ENCODE peak calls at places on chromosomes 3 and 15, in ten cellular contexts. U, J, G, C, Q, F, L, I, P and X are unnamed samples.

GRCh38 chr3:184275961-184276910 is at the start of gene ECE2:
- DNase-seq in U (no peak), J (no peak), G (no peak), C (no peak), Q (no peak), F (no peak), L (no peak), I (peak), P (no peak), X (no peak)

GRCh38 chr3:128572644-128573105 is 77.9 kb downstream of the RPN1 start:
- DNase-seq in U (no peak), J (no peak), G (no peak), C (no peak), Q (no peak), F (no peak), L (no peak), I (no peak), P (no peak), X (no peak)

GRCh38 chr15:82081904-82082810 is 36.3 kb upstream of the MEX3B start:
- DNase-seq in U (no peak), J (no peak), G (peak), C (no peak), Q (no peak), F (no peak), L (no peak), I (no peak), P (no peak), X (no peak)

GRCh38 chr3:141243295-141243707 is 11.7 kb downstream of the PXYLP1 start:
- DNase-seq in U (no peak), J (peak), G (peak), C (no peak), Q (no peak), F (no peak), L (no peak), I (no peak), P (no peak), X (no peak)

GRCh38 chr3:149270180-149270579 is 48.6 kb upstream of the CP start:
- DNase-seq in U (no peak), J (no peak), G (peak), C (no peak), Q (no peak), F (no peak), L (no peak), I (no peak), P (no peak), X (no peak)

GRCh38 chr3:36124118-36124796 is 256.0 kb upstream of the STAC start:
- DNase-seq in U (no peak), J (no peak), G (peak), C (no peak), Q (no peak), F (no peak), L (peak), I (no peak), P (no peak), X (no peak)

GRCh38 chr3:45715945-45716344 is 26.7 kb downstream of the SACM1L start:
- DNase-seq in U (no peak), J (no peak), G (peak), C (no peak), Q (no peak), F (no peak), L (no peak), I (no peak), P (no peak), X (no peak)

GRCh38 chr3:54917172-54917571 is 10.7 kb downstream of the LRTM1 start:
- DNase-seq in U (no peak), J (no peak), G (peak), C (no peak), Q (no peak), F (no peak), L (no peak), I (no peak), P (no peak), X (no peak)

GRCh38 chr3:67699877-67700276 is 45.5 kb upstream of the SUCLG2 start:
- DNase-seq in U (no peak), J (no peak), G (no peak), C (no peak), Q (no peak), F (no peak), L (no peak), I (no peak), P (no peak), X (no peak)

GRCh38 chr3:71721721-71722157 is 3.5 kb downstream of the EIF4E3 start:
- DNase-seq in U (no peak), J (no peak), G (no peak), C (no peak), Q (no peak), F (no peak), L (no peak), I (no peak), P (no peak), X (no peak)

GRCh38 chr3:98531622-98532274 is at the start of gene GPR15:
- DNase-seq in U (no peak), J (no peak), G (no peak), C (no peak), Q (no peak), F (no peak), L (no peak), I (no peak), P (no peak), X (no peak)
- TF ChIP-seq POLR2A in U (no peak), J (no peak), G (no peak), C (no peak), Q (no peak), F (no peak), L (no peak), I (no peak), P (no peak), X (no peak)

DNA sequence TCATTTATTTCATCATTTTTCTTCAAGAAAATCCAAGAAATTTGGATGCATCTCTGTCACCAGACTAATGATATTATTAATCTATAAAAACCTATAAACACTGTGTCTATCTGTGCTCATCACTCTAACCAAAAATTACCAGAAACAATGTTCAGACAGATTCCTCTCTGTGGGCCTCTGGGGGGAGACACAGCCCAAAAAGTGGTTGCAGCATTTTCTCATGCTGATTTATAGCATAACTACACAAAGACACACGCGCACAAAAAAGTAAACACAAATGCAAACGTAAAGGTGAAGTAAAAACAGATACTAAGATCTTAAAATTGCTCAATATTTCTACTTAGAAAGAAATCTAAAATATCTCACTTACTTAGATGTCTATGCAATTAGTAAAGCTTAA is 976.0 kb downstream of the GBE1 start:
- DNase-seq in U (no peak), J (no peak), G (no peak), C (no peak), Q (no peak), F (no peak), L (no peak), I (no peak), P (no peak), X (no peak)
- TF ChIP-seq CTCF in U (no peak), J (no peak), G (no peak), C (no peak), Q (no peak), F (no peak), L (no peak), I (no peak), P (no peak), X (no peak)

DNA sequence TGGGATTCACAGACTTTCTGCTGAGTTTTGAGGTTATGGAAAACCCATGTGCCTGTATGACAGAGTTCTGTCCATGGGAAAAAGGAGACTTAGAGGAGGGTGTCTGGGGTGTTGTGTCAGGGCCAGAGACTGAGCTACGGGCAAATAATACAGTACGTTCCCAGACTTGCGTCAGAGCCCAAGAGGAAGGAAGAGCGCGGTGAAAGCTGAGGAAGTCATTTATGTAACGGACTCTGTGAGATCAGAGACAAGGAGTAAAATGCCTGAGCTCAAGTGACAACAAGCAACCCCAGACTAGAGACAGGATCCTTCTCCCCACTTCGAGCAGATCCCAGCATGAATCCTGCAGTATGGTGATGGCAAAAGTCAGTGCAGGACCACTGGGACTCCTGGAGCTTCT is 368.6 kb upstream of the MCTP2 start:
- DNase-seq in U (no peak), J (no peak), G (no peak), C (no peak), Q (no peak), F (no peak), L (peak), I (no peak), P (peak), X (peak)
- H3K4me3 ChIP-seq in U (no peak), J (no peak), G (no peak), C (no peak), Q (no peak), F (no peak), L (no peak), I (no peak), P (no peak), X (no peak)

DNA sequence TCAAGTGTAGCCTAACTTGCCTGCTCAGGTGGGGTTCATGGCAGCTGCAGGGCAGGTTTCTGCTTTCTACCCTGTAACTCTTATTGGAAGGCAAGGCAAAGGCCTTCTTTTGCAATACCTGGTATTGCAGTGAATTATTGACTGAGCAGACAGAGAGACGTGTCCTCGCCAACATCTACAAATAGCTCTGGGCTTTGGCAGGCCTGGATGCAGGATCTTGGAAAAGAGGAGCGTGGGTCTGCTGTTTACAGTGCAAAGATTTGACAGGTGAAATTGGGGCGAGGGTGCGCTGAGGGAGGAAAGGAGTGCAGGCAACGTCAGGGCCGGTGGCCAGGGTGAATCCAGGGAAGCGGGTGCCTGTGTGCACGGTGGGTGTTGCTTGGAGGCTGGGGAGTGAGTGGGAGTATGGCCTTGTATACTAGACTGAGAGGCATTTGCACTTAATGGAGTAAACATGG is 44.5 kb downstream of the ST6GAL1 start:
- DNase-seq in U (peak), J (no peak), G (no peak), C (no peak), Q (no peak), F (no peak), L (no peak), I (no peak), P (no peak), X (no peak)
- TF ChIP-seq POLR2A in U (no peak), J (no peak), G (no peak), C (no peak), Q (no peak), F (no peak), L (no peak), I (no peak), P (no peak), X (no peak)

GRCh38 chr3:134300520-134300919 is 49.9 kb upstream of the RYK start:
- DNase-seq in U (no peak), J (no peak), G (no peak), C (no peak), Q (no peak), F (no peak), L (no peak), I (no peak), P (no peak), X (no peak)
- TF ChIP-seq CTCF in U (no peak), J (no peak), G (peak), C (no peak), Q (no peak), F (no peak), L (no peak), I (no peak), P (no peak), X (no peak)

GRCh38 chr15:63446260-63446659 is 58.1 kb upstream of the USP3 start:
- DNase-seq in U (no peak), J (no peak), G (no peak), C (no peak), Q (no peak), F (no peak), L (no peak), I (no peak), P (no peak), X (no peak)
- H3K4me3 ChIP-seq in U (no peak), J (no peak), G (no peak), C (no peak), Q (no peak), F (no peak), L (no peak), I (no peak), P (no peak), X (no peak)

GRCh38 chr15:90664650-90665287 is 52.4 kb upstream of the BLM start:
- DNase-seq in U (peak), J (no peak), G (peak), C (no peak), Q (peak), F (no peak), L (peak), I (peak), P (peak), X (peak)

GRCh38 chr15:90666135-90666909 is 50.8 kb upstream of the BLM start:
- DNase-seq in U (no peak), J (no peak), G (no peak), C (no peak), Q (no peak), F (no peak), L (no peak), I (no peak), P (no peak), X (no peak)

GRCh38 chr15:90667063-90667754 is 49.9 kb upstream of the BLM start:
- DNase-seq in U (no peak), J (no peak), G (no peak), C (no peak), Q (no peak), F (no peak), L (no peak), I (no peak), P (no peak), X (no peak)

GRCh38 chr15:90660195-90660995 is 56.8 kb upstream of the BLM start:
- DNase-seq in U (peak), J (no peak), G (peak), C (peak), Q (peak), F (peak), L (peak), I (peak), P (peak), X (peak)

DNA sequence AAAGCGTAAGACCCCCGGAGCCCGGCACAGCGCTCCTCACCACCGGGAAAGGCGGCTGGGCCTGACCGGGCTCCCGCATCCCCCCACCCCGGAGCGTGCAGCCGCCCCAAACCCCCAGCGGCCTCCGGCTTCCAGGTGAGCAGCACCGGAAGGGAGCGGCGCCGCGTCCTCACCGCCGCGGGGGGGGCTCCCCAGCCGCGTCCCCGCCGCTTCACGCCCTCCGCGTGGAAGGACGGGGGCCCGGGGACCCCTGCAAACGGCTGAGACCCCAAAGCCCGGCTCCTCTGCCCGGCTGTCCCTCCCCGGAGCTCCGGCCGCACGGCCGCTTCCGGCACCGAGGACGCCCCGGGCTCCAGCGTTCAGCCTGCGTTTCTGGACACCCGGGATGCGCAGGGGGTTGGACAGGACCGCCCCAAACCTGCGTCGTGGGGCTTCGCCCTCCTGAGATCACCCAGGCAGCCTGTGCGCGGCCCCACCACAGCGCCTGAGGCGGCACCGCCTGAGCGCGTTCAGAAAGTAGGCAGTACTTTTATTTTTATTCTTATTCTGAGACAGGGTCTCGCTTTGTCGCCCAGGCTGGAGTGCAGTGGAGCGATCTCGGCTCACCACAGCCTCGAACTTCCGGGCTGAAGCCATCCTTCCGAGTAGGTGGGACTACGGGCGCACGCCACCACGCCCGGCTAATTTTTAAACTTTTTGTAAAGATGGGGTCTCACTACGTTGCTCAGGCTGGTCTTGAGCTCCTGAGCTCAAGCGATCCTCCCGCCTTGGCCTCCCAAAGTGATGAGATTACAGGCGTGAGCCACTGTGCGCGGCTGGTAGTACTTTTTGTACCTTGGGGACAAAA is 51.6 kb upstream of the BLM start:
- DNase-seq in U (peak), J (no peak), G (peak), C (no peak), Q (peak), F (peak), L (peak), I (peak), P (peak), X (peak)
- TF ChIP-seq POLR2A in U (peak), J (no peak), G (peak), C (peak), Q (no peak), F (no peak), L (peak), I (peak), P (peak), X (no peak)

GRCh38 chr3:173411288-173412064 is 13.9 kb downstream of the NLGN1 start:
- DNase-seq in U (no peak), J (no peak), G (peak), C (no peak), Q (no peak), F (no peak), L (no peak), I (no peak), P (no peak), X (no peak)
- TF ChIP-seq CTCF in U (peak), J (peak), G (peak), C (peak), Q (no peak), F (peak), L (peak), I (peak), P (peak), X (peak)

GRCh38 chr3:171055336-171056178 is 29.0 kb upstream of the SLC2A2 start:
- DNase-seq in U (no peak), J (no peak), G (peak), C (no peak), Q (no peak), F (no peak), L (no peak), I (no peak), P (no peak), X (no peak)
- H3K4me3 ChIP-seq in U (no peak), J (no peak), G (no peak), C (no peak), Q (no peak), F (no peak), L (no peak), I (no peak), P (no peak), X (no peak)